ENCODE peak calls at places on chromosomes 4 and X, in four cellular contexts. Z, C, Y and V are unnamed samples.

GRCh38 chr4:163693776-163694175 is 199.3 kb downstream of the TMA16 start:
- DNase-seq in C (no peak), Y (no peak), Z (no peak), V (no peak)

GRCh38 chr4:180710643-180711337 is 1532.4 kb upstream of the TENM3 start:
- DNase-seq in C (no peak), Z (no peak), Y (no peak), V (no peak)

GRCh38 chrX:147602297-147602696 is 309.4 kb upstream of the FMR1 start:
- DNase-seq in Z (no peak), Y (no peak), C (peak; percentile 3), V (no peak)

GRCh38 chr4:24651266-24651665 is 66.9 kb upstream of the DHX15 start:
- DNase-seq in C (no peak), Y (no peak), Z (no peak), V (no peak)

GRCh38 chr4:56914336-56914735 is 6.6 kb downstream of the REST start:
- DNase-seq in C (no peak), Y (no peak), Z (no peak), V (no peak)

GRCh38 chrX:114075073-114075673 is 508.7 kb upstream of the HTR2C start:
- DNase-seq in C (no peak), Z (no peak), Y (no peak), V (no peak)

GRCh38 chr4:37549003-37549402 is 137.2 kb downstream of the RELL1 start:
- DNase-seq in C (no peak), Y (no peak), Z (no peak), V (peak; percentile 87)

GRCh38 chr4:126851391-126851790 is 781.4 kb upstream of the INTU start:
- DNase-seq in Y (no peak), C (no peak), Z (no peak), V (peak; percentile 32)

GRCh38 chr4:8515316-8516060 is 64.7 kb upstream of the GPR78 start:
- DNase-seq in Z (no peak), Y (no peak), C (no peak), V (no peak)

GRCh38 chrX:154051210-154051810 is 31.6 kb upstream of the IRAK1 start:
- DNase-seq in Y (peak; percentile 68), C (peak; percentile 66), Z (no peak), V (no peak)

GRCh38 chr4:24477919-24478318 is 106.4 kb downstream of the DHX15 start:
- DNase-seq in C (peak; percentile 19), Y (no peak), Z (no peak), V (peak; percentile 61)

GRCh38 chr4:54172156-54172555 is 56.9 kb upstream of the PDGFRA start:
- DNase-seq in Y (no peak), C (no peak), Z (no peak), V (no peak)

GRCh38 chr4:184807797-184808718 is 17.7 kb downstream of the ACSL1 start:
- DNase-seq in Z (no peak), Y (no peak), C (peak; percentile 95), V (no peak)

GRCh38 chr4:7924163-7924562 is 15.5 kb downstream of the AFAP1 start:
- DNase-seq in Z (no peak), C (no peak), Y (no peak), V (no peak)

GRCh38 chr4:169909479-169909878 is 116.7 kb downstream of the MFAP3L start:
- DNase-seq in C (no peak), Z (no peak), Y (no peak), V (no peak)

GRCh38 chr4:158599150-158599549 is 72.5 kb downstream of the C4orf46 start:
- DNase-seq in Y (no peak), C (no peak), Z (no peak), V (no peak)

GRCh38 chr4:108045687-108046024 is 56.0 kb downstream of the HADH start:
- DNase-seq in Z (no peak), Y (peak; percentile 33), C (no peak), V (no peak)

GRCh38 chr4:117986331-117986730 is 48.0 kb upstream of the NDST3 start:
- DNase-seq in Y (no peak), C (no peak), Z (no peak), V (no peak)

GRCh38 chr4:168569909-168570276 is 73.0 kb downstream of the PALLD start:
- DNase-seq in C (no peak), Y (no peak), Z (no peak), V (no peak)

GRCh38 chr4:168573870-168574269 is 77.0 kb downstream of the PALLD start:
- DNase-seq in Z (no peak), Y (no peak), C (no peak), V (no peak)

GRCh38 chr4:168566736-168567135 is 69.9 kb downstream of the PALLD start:
- DNase-seq in Z (no peak), C (no peak), Y (no peak), V (no peak)

GRCh38 chr4:168572002-168572401 is 75.2 kb downstream of the PALLD start:
- DNase-seq in C (no peak), Z (no peak), Y (no peak), V (no peak)

GRCh38 chr4:168569066-168569908 is 72.4 kb downstream of the PALLD start:
- DNase-seq in C (no peak), Z (no peak), Y (peak; percentile 43), V (no peak)
- H3K4me3 ChIP-seq in C (no peak overlapping the region), Z (no peak overlapping the region), Y (no peak overlapping the region), V (no peak overlapping the region)

GRCh38 chrX:12115377-12115776 is 22.9 kb upstream of the FRMPD4 start:
- DNase-seq in C (peak; percentile 45), Y (no peak), Z (no peak), V (no peak)
- TF ChIP-seq CTCF in C (peak; percentile 57), Y (no peak), Z (no peak), V (peak; percentile 40)

GRCh38 chr4:110635155-110635479 is 12.2 kb upstream of the PITX2 start:
- DNase-seq in C (no peak), Y (no peak), Z (no peak), V (no peak)
- H3K27me3 ChIP-seq in C (peaks cover 99% of the 10 kb centered on the region), Y (peaks cover 87% of the 10 kb centered on the region), Z (peaks cover 56% of the 10 kb centered on the region), V (peaks cover 89% of the 10 kb centered on the region)

DNA sequence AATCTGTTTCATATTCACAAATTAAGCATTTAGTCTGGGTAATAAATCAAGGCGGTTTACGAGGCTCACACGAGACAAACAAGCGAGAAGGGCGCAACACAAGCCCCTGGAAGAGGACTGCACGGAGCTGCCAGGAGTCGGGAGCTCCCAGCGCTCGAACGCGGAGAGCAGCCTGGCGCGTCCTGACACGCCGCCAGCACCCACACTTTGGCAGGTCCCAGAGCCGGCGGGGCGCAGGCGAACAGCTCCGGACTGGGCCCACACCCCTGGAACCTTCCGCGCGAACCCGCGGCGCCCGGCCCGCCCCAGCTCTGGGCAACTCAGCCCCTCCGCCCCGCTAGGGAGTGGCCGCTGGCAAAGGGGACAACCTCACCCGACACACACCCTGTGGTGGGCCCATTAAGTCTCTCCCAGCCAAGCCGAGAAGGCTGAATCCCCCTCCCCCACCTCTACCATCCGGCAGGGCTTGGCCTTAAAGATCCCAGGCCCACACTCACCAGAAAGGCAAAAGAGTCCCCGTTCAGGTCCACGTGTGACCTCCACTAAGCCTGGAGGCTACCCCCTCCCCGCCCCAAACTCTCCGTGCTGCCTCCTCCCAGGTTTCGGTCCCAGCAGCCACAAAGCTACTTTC is 47.4 kb upstream of the BCOR start:
- DNase-seq in Z (no peak), Y (no peak), C (peak; percentile 41), V (no peak)
- H3K4me3 ChIP-seq in Z (peak overlapping the region; percentile 52), Y (no peak overlapping the region), C (peak overlapping the region; percentile 49), V (peak overlapping the region; percentile 40)

GRCh38 chr4:105474110-105474518 is 252 bp upstream of the PPA2 start:
- DNase-seq in Y (no peak), C (no peak), Z (no peak), V (no peak)
- TF ChIP-seq CTCF in Y (peak; percentile 90), C (peak; percentile 81), Z (peak; percentile 90), V (peak; percentile 85)

DNA sequence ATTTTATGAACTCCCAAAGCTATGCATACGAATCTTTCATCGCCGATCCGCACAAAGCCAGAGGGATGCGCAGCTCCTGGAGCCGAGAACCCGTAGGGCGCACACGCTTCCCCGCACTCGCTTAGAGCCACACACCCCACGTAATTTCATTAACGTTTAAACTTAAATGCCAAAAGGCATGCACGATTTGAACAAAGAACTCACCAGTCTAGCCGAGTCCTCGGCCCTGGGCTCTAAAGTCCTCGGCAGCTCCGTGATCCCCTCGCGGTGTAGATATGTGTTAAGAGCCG is 2.4 kb upstream of the FAT1 start:
- DNase-seq in Y (no peak), C (no peak), Z (no peak), V (no peak)
- H3K27me3 ChIP-seq in Y (no peaks in the 10 kb centered on the region), C (no peaks in the 10 kb centered on the region), Z (no peaks in the 10 kb centered on the region), V (no peaks in the 10 kb centered on the region)

GRCh38 chr4:42396361-42397255 is 680 bp upstream of the SHISA3 start:
- DNase-seq in C (peak; percentile 49), Y (no peak), Z (no peak), V (no peak)

GRCh38 chr4:42399393-42399792 is 2.1 kb downstream of the SHISA3 start:
- DNase-seq in Y (no peak), C (peak; percentile 45), Z (no peak), V (no peak)

GRCh38 chr4:42397635-42398447 is 553 bp downstream of the SHISA3 start:
- DNase-seq in C (peak; percentile 77), Z (no peak), Y (peak; percentile 20), V (no peak)

GRCh38 chr4:42397256-42397634 is at the start of gene SHISA3:
- DNase-seq in C (peak; percentile 69), Y (no peak), Z (no peak), V (no peak)

DNA sequence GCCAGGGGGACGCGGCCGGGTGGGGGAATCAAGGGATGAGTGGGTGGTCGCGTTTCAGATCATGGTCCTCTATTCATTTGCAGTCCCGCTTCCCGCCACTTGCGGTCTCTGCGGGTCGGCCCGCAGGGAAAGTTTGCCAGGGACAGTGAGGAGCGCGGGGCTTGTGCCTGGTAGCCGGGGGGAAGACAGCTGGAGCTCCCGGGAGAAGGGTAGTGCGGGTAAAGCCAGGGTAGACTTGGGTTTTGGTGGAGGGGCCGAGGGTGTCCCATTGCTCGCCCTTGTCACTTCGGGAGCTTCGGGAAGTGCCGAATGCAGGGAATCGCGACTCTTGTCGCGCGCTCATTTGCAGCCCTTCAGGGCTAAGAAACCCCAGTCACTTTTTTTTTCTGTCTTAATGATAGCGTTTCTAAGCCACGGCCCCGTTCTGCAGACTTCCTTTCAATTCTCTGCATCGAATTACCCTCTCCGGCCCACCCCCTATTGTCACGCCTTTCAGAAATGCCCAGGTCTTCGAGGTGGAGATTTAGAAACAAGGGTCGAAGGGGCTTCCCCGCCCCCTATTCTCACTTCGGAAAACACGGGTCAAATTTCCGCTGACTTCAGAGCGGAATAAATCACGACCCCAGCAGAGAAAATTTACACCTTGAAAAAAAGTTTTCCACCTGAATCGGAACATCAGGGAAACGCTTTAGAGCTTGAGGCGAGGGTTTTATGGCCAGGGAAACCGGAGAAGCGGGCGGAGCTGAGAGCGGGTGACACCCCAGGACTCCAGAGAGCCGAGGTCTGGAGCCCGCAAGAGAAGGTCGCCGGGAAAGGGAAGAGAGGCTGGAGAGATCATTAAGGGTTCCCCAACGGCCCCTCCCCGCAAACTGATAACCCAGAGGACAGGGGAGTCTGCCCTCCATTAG is 1.4 kb downstream of the SHISA3 start:
- DNase-seq in Y (no peak), Z (no peak), C (peak; percentile 84), V (no peak)
- H3K4me3 ChIP-seq in Y (peak overlapping the region; percentile 33), Z (no peak overlapping the region), C (peak overlapping the region; percentile 61), V (peak overlapping the region; percentile 36)

DNA sequence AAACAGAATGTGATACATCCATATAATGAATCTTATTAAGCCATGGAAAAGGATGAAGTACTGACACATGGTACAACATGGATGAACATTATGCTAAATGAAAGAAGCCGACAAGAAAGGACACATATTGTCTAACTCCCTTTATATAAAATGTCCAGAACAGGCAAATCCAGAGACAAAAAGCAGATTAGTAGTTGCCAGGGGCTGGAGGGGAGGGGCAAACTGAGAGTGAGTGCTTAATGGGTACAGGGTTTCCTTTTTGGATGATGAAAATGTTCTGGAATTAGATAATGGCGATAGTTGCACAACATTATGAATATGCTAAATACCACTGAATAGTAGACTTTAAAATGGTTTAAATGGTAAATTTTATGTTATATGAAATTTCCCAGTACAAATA is 17.4 kb downstream of the ADGRG4 start:
- DNase-seq in C (no peak), Z (no peak), Y (no peak), V (no peak)
- TF ChIP-seq CTCF in C (no peak), Z (no peak), Y (no peak), V (no peak)